ENCODE peak calls at places on chromosomes 4 and X, in eight cellular contexts. One of them, this sample, is unnamed.
A peak's percentile ranks its signal among the peaks of the same experiment; 100 is the strongest.

GRCh38 chrX:107673933-107674479 is 45.7 kb downstream of the PRPS1 start:
- DNase-seq in Panc1: no peak
- DNase-seq in GM23338: peak; percentile 36
- DNase-seq in stomach: peak; percentile 87
- DNase-seq in HCT116: no peak
- DNase-seq in GM12878: peak; percentile 79
- DNase-seq in HL-60: peak; percentile 82
- DNase-seq in breast epithelium: peak; percentile 81
- DNase-seq in this sample: peak; percentile 88

GRCh38 chr4:8308856-8309771 is 39.6 kb downstream of the HTRA3 start:
- DNase-seq in Panc1: no peak
- DNase-seq in GM23338: no peak
- DNase-seq in stomach: no peak
- DNase-seq in HCT116: no peak
- DNase-seq in GM12878: no peak
- DNase-seq in HL-60: no peak
- DNase-seq in breast epithelium: peak; percentile 54
- DNase-seq in this sample: no peak

GRCh38 chr4:20698382-20698781 is 1.9 kb upstream of the PACRGL start:
- DNase-seq in Panc1: no peak
- DNase-seq in GM23338: no peak
- DNase-seq in stomach: no peak
- DNase-seq in HCT116: no peak
- DNase-seq in GM12878: no peak
- DNase-seq in HL-60: peak; percentile 55
- DNase-seq in breast epithelium: no peak
- DNase-seq in this sample: no peak

GRCh38 chrX:15242899-15243555 is 26.9 kb downstream of the ASB9 start:
- DNase-seq in Panc1: peak; percentile 4
- DNase-seq in GM23338: peak; percentile 36
- DNase-seq in stomach: no peak
- DNase-seq in HCT116: peak; percentile 43
- DNase-seq in GM12878: peak; percentile 17
- DNase-seq in HL-60: no peak
- DNase-seq in breast epithelium: no peak
- DNase-seq in this sample: peak; percentile 40

GRCh38 chrX:136447308-136447707 is 40.4 kb upstream of the BRS3 start:
- DNase-seq in Panc1: no peak
- DNase-seq in GM23338: no peak
- DNase-seq in stomach: no peak
- DNase-seq in HCT116: no peak
- DNase-seq in GM12878: no peak
- DNase-seq in HL-60: no peak
- DNase-seq in breast epithelium: no peak
- DNase-seq in this sample: no peak

GRCh38 chrX:19347916-19348315 is 4.2 kb downstream of the PDHA1 start:
- DNase-seq in Panc1: no peak
- DNase-seq in GM23338: no peak
- DNase-seq in stomach: no peak
- DNase-seq in HCT116: no peak
- DNase-seq in GM12878: no peak
- DNase-seq in HL-60: no peak
- DNase-seq in breast epithelium: no peak
- DNase-seq in this sample: no peak

GRCh38 chrX:153723351-153724251 is 586 bp downstream of the BCAP31 start:
- DNase-seq in Panc1: no peak
- DNase-seq in GM23338: peak; percentile 56
- DNase-seq in stomach: peak; percentile 48
- DNase-seq in HCT116: no peak
- DNase-seq in GM12878: no peak
- DNase-seq in HL-60: peak; percentile 33
- DNase-seq in breast epithelium: no peak
- DNase-seq in this sample: peak; percentile 55

GRCh38 chrX:72111011-72111708 is 20.6 kb downstream of the RTL5 start:
- DNase-seq in Panc1: no peak
- DNase-seq in GM23338: no peak
- DNase-seq in stomach: no peak
- DNase-seq in HCT116: no peak
- DNase-seq in GM12878: no peak
- DNase-seq in HL-60: no peak
- DNase-seq in breast epithelium: no peak
- DNase-seq in this sample: no peak

GRCh38 chrX:47093248-47093647 is 15.0 kb downstream of the RGN start:
- DNase-seq in Panc1: peak; percentile 1
- DNase-seq in GM23338: peak; percentile 26
- DNase-seq in stomach: no peak
- DNase-seq in HCT116: peak; percentile 10
- DNase-seq in GM12878: no peak
- DNase-seq in HL-60: no peak
- DNase-seq in breast epithelium: no peak
- DNase-seq in this sample: no peak

GRCh38 chr4:54677416-54677815 is 19.7 kb downstream of the KIT start:
- DNase-seq in Panc1: no peak
- DNase-seq in GM23338: peak; percentile 62
- DNase-seq in stomach: no peak
- DNase-seq in HCT116: no peak
- DNase-seq in GM12878: no peak
- DNase-seq in HL-60: no peak
- DNase-seq in breast epithelium: no peak
- DNase-seq in this sample: no peak

GRCh38 chr4:172650758-172651495 is 517.7 kb upstream of the GALNT7 start:
- DNase-seq in Panc1: no peak
- DNase-seq in GM23338: no peak
- DNase-seq in stomach: no peak
- DNase-seq in HCT116: no peak
- DNase-seq in GM12878: no peak
- DNase-seq in HL-60: no peak
- DNase-seq in breast epithelium: no peak
- DNase-seq in this sample: no peak

GRCh38 chr4:74117024-74117534 is 18.1 kb upstream of the CXCL2 start:
- DNase-seq in Panc1: no peak
- DNase-seq in GM23338: no peak
- DNase-seq in stomach: peak; percentile 77
- DNase-seq in HCT116: peak; percentile 73
- DNase-seq in GM12878: no peak
- DNase-seq in HL-60: no peak
- DNase-seq in breast epithelium: peak; percentile 71
- DNase-seq in this sample: peak; percentile 49

GRCh38 chr4:110196871-110197420 is 1.5 kb downstream of the ELOVL6 start:
- DNase-seq in Panc1: no peak
- DNase-seq in GM23338: peak; percentile 79
- DNase-seq in stomach: peak; percentile 50
- DNase-seq in HCT116: no peak
- DNase-seq in GM12878: no peak
- DNase-seq in HL-60: no peak
- DNase-seq in breast epithelium: peak; percentile 64
- DNase-seq in this sample: peak; percentile 63

GRCh38 chrX:87873347-87873941 is 355.8 kb downstream of the KLHL4 start:
- DNase-seq in Panc1: no peak
- DNase-seq in GM23338: no peak
- DNase-seq in stomach: no peak
- DNase-seq in HCT116: no peak
- DNase-seq in GM12878: no peak
- DNase-seq in HL-60: no peak
- DNase-seq in breast epithelium: no peak
- DNase-seq in this sample: no peak

GRCh38 chr4:80305466-80305865 is 30.1 kb upstream of the CFAP299 start:
- DNase-seq in Panc1: no peak
- DNase-seq in GM23338: no peak
- DNase-seq in stomach: no peak
- DNase-seq in HCT116: no peak
- DNase-seq in GM12878: no peak
- DNase-seq in HL-60: no peak
- DNase-seq in breast epithelium: no peak
- DNase-seq in this sample: no peak

GRCh38 chrX:42803320-42803719 is 25.4 kb upstream of the PPP1R2C start:
- DNase-seq in Panc1: no peak
- DNase-seq in GM23338: no peak
- DNase-seq in stomach: no peak
- DNase-seq in HCT116: no peak
- DNase-seq in GM12878: no peak
- DNase-seq in HL-60: no peak
- DNase-seq in breast epithelium: no peak
- DNase-seq in this sample: no peak

DNA sequence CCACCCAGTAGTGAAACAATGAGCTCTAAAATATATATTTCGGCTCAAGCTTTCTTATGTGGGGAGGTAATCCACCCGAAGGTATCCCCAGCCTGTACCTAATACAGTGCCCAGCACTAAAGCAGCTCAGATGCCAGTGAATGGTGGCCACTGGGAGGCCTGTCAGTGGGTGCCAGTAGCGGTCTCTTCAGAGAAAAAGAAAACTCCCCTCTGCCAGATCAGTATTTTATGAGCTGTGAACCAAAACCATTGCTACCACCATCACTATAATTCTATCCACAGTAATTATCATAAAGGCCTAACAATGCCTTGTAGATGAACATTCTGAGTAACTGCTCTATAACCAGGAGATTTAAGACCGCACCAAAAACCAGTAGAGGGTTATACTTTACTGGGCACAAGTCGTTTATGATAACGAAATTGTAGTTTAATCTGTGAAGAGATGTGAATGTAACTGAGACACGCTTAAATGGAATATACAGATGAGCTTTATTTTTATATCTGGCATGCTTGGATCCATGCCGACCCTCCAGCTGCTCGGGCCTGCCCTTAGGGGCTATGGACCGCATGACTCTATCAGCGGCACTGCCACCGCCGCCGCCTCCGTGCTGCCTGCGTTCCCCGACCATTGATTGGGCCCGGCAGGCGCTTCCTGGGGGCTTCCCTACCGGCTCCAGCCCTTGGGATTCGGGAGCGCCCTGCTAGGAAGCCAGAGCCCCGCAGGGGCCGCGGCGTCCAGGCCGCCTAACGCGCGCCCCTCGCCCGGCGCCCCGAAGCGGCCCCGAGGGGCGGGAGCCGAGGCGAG is 586 bp upstream of the NFKB1 start:
- DNase-seq in Panc1: no peak
- DNase-seq in GM23338: peak; percentile 62
- DNase-seq in stomach: peak; percentile 50
- DNase-seq in HCT116: no peak
- DNase-seq in GM12878: no peak
- DNase-seq in HL-60: no peak
- DNase-seq in breast epithelium: peak; percentile 54
- DNase-seq in this sample: peak; percentile 52
- TF ChIP-seq CTCF in Panc1: peak; percentile 18
- TF ChIP-seq CTCF in GM23338: no peak
- TF ChIP-seq CTCF in stomach: no peak
- TF ChIP-seq CTCF in HCT116: peak; percentile 23
- TF ChIP-seq CTCF in GM12878: no peak
- TF ChIP-seq CTCF in HL-60: no peak
- TF ChIP-seq CTCF in breast epithelium: no peak
- TF ChIP-seq CTCF in this sample: no peak

GRCh38 chr4:2350982-2351381 is 67.5 kb downstream of the ZFYVE28 start:
- DNase-seq in Panc1: no peak
- DNase-seq in GM23338: no peak
- DNase-seq in stomach: no peak
- DNase-seq in HCT116: no peak
- DNase-seq in GM12878: no peak
- DNase-seq in HL-60: no peak
- DNase-seq in breast epithelium: no peak
- DNase-seq in this sample: peak; percentile 3

GRCh38 chr4:2352729-2353221 is 65.7 kb downstream of the ZFYVE28 start:
- DNase-seq in Panc1: no peak
- DNase-seq in GM23338: no peak
- DNase-seq in stomach: no peak
- DNase-seq in HCT116: no peak
- DNase-seq in GM12878: no peak
- DNase-seq in HL-60: no peak
- DNase-seq in breast epithelium: peak; percentile 19
- DNase-seq in this sample: peak; percentile 2

GRCh38 chr4:2353222-2354107 is 65.0 kb downstream of the ZFYVE28 start:
- DNase-seq in Panc1: no peak
- DNase-seq in GM23338: no peak
- DNase-seq in stomach: no peak
- DNase-seq in HCT116: no peak
- DNase-seq in GM12878: no peak
- DNase-seq in HL-60: no peak
- DNase-seq in breast epithelium: peak; percentile 44
- DNase-seq in this sample: peak; percentile 6

GRCh38 chr4:2354127-2354526 is 64.3 kb downstream of the ZFYVE28 start:
- DNase-seq in Panc1: no peak
- DNase-seq in GM23338: peak; percentile 67
- DNase-seq in stomach: no peak
- DNase-seq in HCT116: no peak
- DNase-seq in GM12878: no peak
- DNase-seq in HL-60: no peak
- DNase-seq in breast epithelium: peak; percentile 44
- DNase-seq in this sample: peak; percentile 7

DNA sequence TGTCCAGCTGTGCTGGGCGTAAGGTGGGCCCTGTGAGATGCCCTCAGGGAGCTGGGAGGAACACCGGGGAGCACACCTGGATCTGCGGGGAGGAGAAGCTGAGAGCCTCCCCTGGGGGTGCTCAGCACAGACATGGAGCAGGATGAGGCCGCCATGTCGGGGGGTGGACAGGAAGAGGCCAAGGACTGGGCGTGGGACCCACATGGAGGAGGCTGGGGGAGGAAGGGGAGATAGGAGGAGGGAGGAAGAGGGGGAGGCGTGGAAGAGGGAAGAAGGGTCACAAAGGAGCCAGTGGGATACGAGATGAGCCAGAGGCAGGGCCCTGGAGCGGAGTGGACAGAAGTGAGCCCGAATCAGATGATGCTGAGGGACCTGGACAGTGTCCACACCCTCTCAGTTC is 66.3 kb downstream of the ZFYVE28 start:
- DNase-seq in Panc1: no peak
- DNase-seq in GM23338: no peak
- DNase-seq in stomach: no peak
- DNase-seq in HCT116: no peak
- DNase-seq in GM12878: no peak
- DNase-seq in HL-60: no peak
- DNase-seq in breast epithelium: peak; percentile 46
- DNase-seq in this sample: peak; percentile 4
- H3K27ac ChIP-seq in Panc1: no peak overlapping the region
- H3K27ac ChIP-seq in GM23338: no peak overlapping the region
- H3K27ac ChIP-seq in stomach: no peak overlapping the region
- H3K27ac ChIP-seq in HCT116: no peak overlapping the region
- H3K27ac ChIP-seq in GM12878: no peak overlapping the region
- H3K27ac ChIP-seq in HL-60: no peak overlapping the region
- H3K27ac ChIP-seq in breast epithelium: no peak overlapping the region
- H3K27ac ChIP-seq in this sample: no peak overlapping the region

GRCh38 chr4:154549894-154550790 is at the start of gene PLRG1:
- DNase-seq in Panc1: peak; percentile 67
- DNase-seq in GM23338: peak; percentile 99
- DNase-seq in stomach: peak; percentile 98
- DNase-seq in HCT116: peak; percentile 88
- DNase-seq in GM12878: peak; percentile 70
- DNase-seq in HL-60: peak; percentile 77
- DNase-seq in breast epithelium: peak; percentile 95
- DNase-seq in this sample: peak; percentile 97
- TF ChIP-seq POLR2AphosphoS5 in Panc1: peak; percentile 72
- TF ChIP-seq POLR2AphosphoS5 in GM23338: peak; percentile 94
- TF ChIP-seq POLR2AphosphoS5 in stomach: peak; percentile 56
- TF ChIP-seq POLR2AphosphoS5 in HCT116: peak; percentile 97
- TF ChIP-seq POLR2AphosphoS5 in GM12878: peak; percentile 87
- TF ChIP-seq POLR2AphosphoS5 in HL-60: peak; percentile 82
- TF ChIP-seq POLR2AphosphoS5 in breast epithelium: peak; percentile 77
- TF ChIP-seq POLR2AphosphoS5 in this sample: peak; percentile 80

DNA sequence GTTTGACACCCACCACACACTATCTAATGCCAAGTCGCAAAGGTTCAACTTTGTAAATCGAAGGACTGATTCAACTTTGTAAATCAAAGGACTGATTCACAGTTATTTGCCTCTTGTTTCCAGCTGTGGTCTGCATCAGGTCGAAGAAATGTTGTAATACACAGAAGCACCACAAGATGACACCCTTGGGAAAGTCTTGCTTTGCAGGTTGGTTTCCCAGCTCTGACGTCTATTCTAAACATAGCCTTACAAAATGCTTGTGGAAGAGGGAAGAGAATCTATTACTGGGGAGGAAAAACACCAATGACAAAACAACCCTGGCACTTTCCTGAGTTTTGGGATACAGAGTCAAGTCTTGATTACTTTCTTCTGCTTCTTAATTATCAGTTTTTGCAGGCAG is 35.3 kb downstream of the SUPT20HL1 start:
- DNase-seq in Panc1: peak; percentile 28
- DNase-seq in GM23338: peak; percentile 75
- DNase-seq in stomach: peak; percentile 31
- DNase-seq in HCT116: peak; percentile 24
- DNase-seq in GM12878: peak; percentile 51
- DNase-seq in HL-60: peak; percentile 21
- DNase-seq in breast epithelium: no peak
- DNase-seq in this sample: peak; percentile 29
- TF ChIP-seq CTCF in Panc1: peak; percentile 73
- TF ChIP-seq CTCF in GM23338: peak; percentile 62
- TF ChIP-seq CTCF in stomach: peak; percentile 85
- TF ChIP-seq CTCF in HCT116: peak; percentile 65
- TF ChIP-seq CTCF in GM12878: peak; percentile 91
- TF ChIP-seq CTCF in HL-60: peak; percentile 40
- TF ChIP-seq CTCF in breast epithelium: peak; percentile 73
- TF ChIP-seq CTCF in this sample: peak; percentile 59